ENCODE peak calls at places on chromosomes 1 and 21, in five cellular contexts. F, C, X, W and R are unnamed samples.

GRCh38 chr21:14383596-14384210 is 757 bp upstream of the HSPA13 start:
- DNase-seq in C (no peak), W (no peak), X (peak), F (no peak), R (no peak)

GRCh38 chr1:17168480-17168878 is 36.4 kb upstream of the PADI1 start:
- DNase-seq in C (no peak), F (no peak), W (peak), X (peak), R (peak)

GRCh38 chr1:185408675-185409270 is 91.7 kb upstream of the IVNS1ABP start:
- DNase-seq in F (no peak), C (no peak), X (peak), W (no peak), R (no peak)

GRCh38 chr1:100794719-100795645 is 75.4 kb downstream of the VCAM1 start:
- DNase-seq in X (no peak), C (no peak), F (no peak), W (no peak), R (peak)

GRCh38 chr1:147833231-147833840 is 69.3 kb upstream of the GJA8 start:
- DNase-seq in W (no peak), C (no peak), X (no peak), F (no peak), R (peak)

GRCh38 chr1:180778782-180779398 is 133.8 kb upstream of the KIAA1614 start:
- DNase-seq in F (peak), W (no peak), X (no peak), C (no peak), R (peak)

GRCh38 chr1:184383772-184384323 is 3.0 kb upstream of the C1orf21 start:
- DNase-seq in F (no peak), W (no peak), C (no peak), X (no peak), R (no peak)

GRCh38 chr1:101240041-101240430 is 3.2 kb downstream of the S1PR1 start:
- DNase-seq in F (no peak), C (peak), W (no peak), X (no peak), R (no peak)

GRCh38 chr1:183810172-183810571 is 5.3 kb downstream of the RGL1 start:
- DNase-seq in W (no peak), C (no peak), X (peak), F (no peak), R (no peak)

GRCh38 chr1:158898722-158899121 is 32.6 kb upstream of the PYHIN1 start:
- DNase-seq in F (no peak), W (no peak), X (no peak), C (no peak), R (no peak)

GRCh38 chr1:98429851-98430496 is 231.5 kb upstream of the SNX7 start:
- DNase-seq in F (no peak), C (no peak), X (no peak), W (no peak), R (no peak)

GRCh38 chr1:152458384-152459185 is 44.5 kb upstream of the CRNN start:
- DNase-seq in F (peak), X (peak), C (peak), W (no peak), R (peak)

GRCh38 chr1:181345146-181345545 is 138.2 kb upstream of the CACNA1E start:
- DNase-seq in C (no peak), W (no peak), X (no peak), F (no peak), R (no peak)

GRCh38 chr1:3891329-3891867 is 8.7 kb downstream of the C1orf174 start:
- DNase-seq in W (no peak), X (no peak), C (peak), F (no peak), R (no peak)

GRCh38 chr21:35853321-35853922 is 206.9 kb downstream of the SETD4 start:
- DNase-seq in X (peak), C (no peak), W (no peak), F (no peak), R (no peak)

GRCh38 chr1:116569776-116570357 is 959 bp downstream of the CD58 start:
- DNase-seq in C (peak), W (no peak), F (no peak), X (no peak), R (peak)

GRCh38 chr1:174153085-174153824 is 6.1 kb upstream of the RABGAP1L start:
- DNase-seq in F (no peak), X (peak), C (no peak), W (no peak), R (peak)

GRCh38 chr21:42722153-42722552 is 68.7 kb downstream of the PDE9A start:
- DNase-seq in F (no peak), W (no peak), C (no peak), X (no peak), R (no peak)

GRCh38 chr1:195933816-195934215 is 674.4 kb downstream of the KCNT2 start:
- DNase-seq in F (no peak), W (no peak), X (no peak), C (no peak), R (no peak)

GRCh38 chr1:101833312-101833711 is 163.4 kb downstream of the OLFM3 start:
- DNase-seq in X (no peak), W (no peak), F (no peak), C (no peak), R (no peak)

GRCh38 chr1:247390116-247390791 is 25.7 kb upstream of the NLRP3 start:
- DNase-seq in F (peak), X (peak), W (no peak), C (peak), R (peak)

GRCh38 chr1:243288062-243288461 is 32.2 kb downstream of the SDCCAG8 start:
- DNase-seq in X (no peak), F (no peak), C (no peak), W (no peak), R (no peak)

GRCh38 chr1:23040509-23040908 is 21.2 kb downstream of the KDM1A start:
- DNase-seq in W (no peak), C (no peak), F (no peak), X (no peak), R (no peak)

GRCh38 chr1:99963041-99963795 is 6.6 kb upstream of the SLC35A3 start:
- DNase-seq in F (no peak), C (no peak), W (no peak), X (peak), R (peak)

GRCh38 chr21:36889401-36889800 is 77.1 kb downstream of the HLCS start:
- DNase-seq in W (no peak), F (no peak), C (no peak), X (no peak), R (no peak)

GRCh38 chr1:32876341-32877210 is 5.9 kb upstream of the FNDC5 start:
- DNase-seq in W (no peak), C (peak), F (peak), X (peak), R (peak)

GRCh38 chr1:234666761-234667160 is 56.8 kb upstream of the IRF2BP2 start:
- DNase-seq in W (no peak), F (no peak), C (no peak), X (no peak), R (no peak)

GRCh38 chr1:209354840-209355165 is 228.7 kb upstream of the CAMK1G start:
- DNase-seq in X (no peak), C (no peak), W (no peak), F (no peak), R (peak)

GRCh38 chr1:53593758-53594380 is 134.7 kb downstream of the DMRTB1 start:
- DNase-seq in X (no peak), W (no peak), F (peak), C (peak), R (no peak)
- TF ChIP-seq CTCF in X (peak), W (no peak), F (peak), C (no peak), R (no peak)

DNA sequence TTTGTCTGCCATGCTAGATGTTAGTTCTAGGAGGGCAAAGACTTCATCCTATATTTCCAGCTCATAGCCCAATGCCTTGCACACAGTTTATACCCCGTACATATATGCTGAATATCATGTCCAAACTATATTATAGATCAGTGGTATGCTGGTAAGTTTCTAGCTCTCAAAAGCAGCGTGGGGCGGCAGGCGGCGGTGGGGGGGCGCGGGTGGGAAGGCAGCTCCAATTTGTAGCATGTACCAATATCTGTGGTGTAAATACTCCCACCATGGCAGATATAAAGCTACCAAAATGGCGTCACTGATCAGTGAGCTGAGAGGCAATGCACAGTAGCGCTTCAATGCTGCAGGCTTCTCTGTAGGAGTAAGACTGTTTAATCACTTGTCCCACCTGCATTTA is 77.1 kb downstream of the PATJ start:
- DNase-seq in C (no peak), F (no peak), X (no peak), W (no peak), R (no peak)
- TF ChIP-seq CTCF in C (no peak), F (no peak), X (no peak), W (no peak), R (no peak)

GRCh38 chr21:30831194-30831765 is 1.7 kb upstream of the KRTAP7-1 start:
- DNase-seq in F (peak), X (no peak), W (no peak), C (no peak), R (peak)
- TF ChIP-seq CTCF in F (peak), X (peak), W (peak), C (peak), R (peak)

GRCh38 chr1:225911207-225912130 is 12.6 kb downstream of the PYCR2 start:
- DNase-seq in W (no peak), C (peak), X (peak), F (peak), R (no peak)
- TF ChIP-seq CTCF in W (peak), C (peak), X (peak), F (peak), R (no peak)

DNA sequence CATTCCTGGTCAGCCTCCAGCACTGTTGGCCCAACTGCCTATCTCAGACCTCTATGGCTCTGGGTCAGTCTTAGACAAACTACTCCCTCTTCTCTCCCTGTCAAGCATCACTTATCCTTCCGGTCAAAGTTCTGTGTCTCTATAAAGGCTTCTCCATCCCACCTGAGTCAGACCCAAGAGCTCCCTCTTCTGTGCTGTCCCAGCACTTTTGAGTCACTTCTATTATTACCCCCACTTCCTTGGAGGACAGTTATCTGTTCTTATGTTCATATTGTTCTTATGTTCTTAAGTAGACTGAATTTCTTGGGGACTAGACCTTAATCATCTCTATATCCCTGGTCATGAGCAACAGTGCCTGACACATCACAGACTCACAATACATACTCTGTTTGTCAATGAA is 29.2 kb upstream of the IL10 start:
- DNase-seq in W (no peak), C (no peak), F (no peak), X (no peak), R (no peak)
- TF ChIP-seq CTCF in W (no peak), C (no peak), F (no peak), X (no peak), R (no peak)

GRCh38 chr1:84300501-84300900 is 1.0 kb upstream of the SAMD13 start:
- DNase-seq in C (no peak), W (no peak), F (no peak), X (no peak), R (no peak)

GRCh38 chr1:84299536-84300260 is 1.8 kb upstream of the SAMD13 start:
- DNase-seq in W (no peak), X (no peak), F (peak), C (no peak), R (peak)

GRCh38 chr1:84298336-84298687 is 3.2 kb upstream of the SAMD13 start:
- DNase-seq in F (peak), C (peak), X (no peak), W (no peak), R (peak)

GRCh38 chr1:84297546-84298244 is 3.8 kb upstream of the SAMD13 start:
- DNase-seq in C (no peak), W (no peak), F (no peak), X (no peak), R (no peak)

DNA sequence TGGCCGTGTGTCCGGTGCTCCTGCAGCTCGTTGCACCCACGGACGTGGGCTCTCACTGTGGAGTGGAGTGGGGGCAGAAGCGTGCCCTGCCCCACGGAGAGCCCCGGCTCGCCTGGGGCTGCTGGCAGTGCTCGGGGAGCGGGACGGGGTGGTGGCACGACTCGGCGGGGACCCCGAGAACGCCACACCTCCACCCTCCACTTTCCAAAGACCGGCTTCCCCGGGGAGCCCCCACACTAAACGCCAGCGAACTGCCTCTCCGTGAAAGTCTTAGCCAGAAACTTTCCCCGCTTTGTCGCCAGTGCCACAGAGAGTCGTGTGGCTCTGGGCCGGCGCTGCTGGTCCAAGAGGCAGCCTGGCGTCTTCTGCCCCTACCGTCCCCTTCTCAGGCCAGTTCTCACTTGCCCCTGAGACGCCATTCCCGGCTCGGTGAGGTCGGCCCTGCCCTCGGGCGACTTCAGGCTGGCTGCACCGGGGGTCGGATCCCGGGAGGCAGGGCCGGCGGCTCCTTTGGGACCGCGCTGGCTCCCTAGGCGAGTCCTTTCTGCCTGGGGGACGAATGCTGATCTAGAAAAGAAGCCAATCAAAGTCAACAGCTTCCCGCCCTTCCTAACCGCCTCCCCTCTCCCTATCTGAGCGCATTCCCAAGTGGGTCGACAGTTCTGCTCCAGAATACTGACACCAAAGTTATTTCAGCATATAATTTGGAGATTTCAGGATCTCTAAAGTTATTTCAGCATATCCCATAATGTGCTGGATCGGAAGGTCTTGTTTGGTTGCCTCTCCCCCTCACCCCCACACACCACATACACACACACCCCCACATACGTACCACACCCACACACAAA is 2.6 kb upstream of the SAMD13 start:
- DNase-seq in X (no peak), C (peak), W (no peak), F (peak), R (peak)
- TF ChIP-seq CTCF in X (no peak), C (no peak), W (no peak), F (no peak), R (no peak)

GRCh38 chr1:44775078-44775929 is at the start of gene RPS8:
- DNase-seq in W (peak), F (peak), X (peak), C (peak), R (peak)
- TF ChIP-seq CTCF in W (no peak), F (no peak), X (no peak), C (no peak), R (no peak)

DNA sequence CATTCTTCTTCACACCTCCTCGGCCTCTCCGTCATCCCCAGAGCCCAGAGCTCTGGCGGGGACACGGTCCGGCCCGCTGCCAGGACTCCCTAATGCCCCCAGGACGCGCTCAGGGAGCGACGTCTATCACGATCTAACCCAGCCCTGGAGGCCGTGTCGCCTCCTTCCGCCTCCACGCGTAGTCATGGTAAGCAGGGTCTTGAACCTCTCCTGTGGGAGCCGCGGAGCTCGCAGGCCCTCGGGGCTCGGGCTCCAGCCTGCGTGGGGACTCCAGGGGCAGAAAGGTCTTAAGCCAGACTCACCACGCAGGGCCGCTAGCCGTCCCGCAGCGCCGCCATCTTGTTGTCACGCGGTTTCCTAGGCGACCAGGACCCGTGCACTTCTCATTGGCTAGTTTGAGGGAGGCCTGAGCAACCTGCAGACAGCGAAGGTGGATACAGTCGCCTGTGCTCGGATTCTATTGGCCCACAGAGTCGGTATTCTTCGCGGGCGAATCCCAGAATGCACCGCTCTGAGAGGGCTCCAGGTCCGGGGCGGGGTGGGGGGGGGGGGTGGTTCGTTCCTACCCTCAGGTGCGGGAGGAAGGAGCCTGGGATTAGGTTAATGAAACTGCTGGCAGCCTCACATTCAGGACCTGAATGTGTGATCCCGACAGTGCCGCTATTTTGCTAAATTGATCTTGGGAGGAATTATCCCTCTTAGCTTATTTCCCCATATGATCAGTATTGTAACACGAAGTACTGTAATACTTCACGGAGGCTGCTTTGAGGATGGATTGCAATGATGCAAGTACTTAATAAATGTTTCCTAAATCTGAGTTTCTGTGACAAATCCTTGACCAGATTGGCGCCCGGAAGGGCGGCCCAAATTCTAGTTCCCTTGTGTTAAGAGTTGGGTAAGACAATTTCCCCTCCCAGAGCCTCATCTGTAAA is at the start of gene UBXN11:
- DNase-seq in W (peak), X (peak), F (peak), C (peak), R (peak)
- TF ChIP-seq CTCF in W (no peak), X (no peak), F (no peak), C (no peak), R (no peak)

GRCh38 chr1:18926315-18927081 is 24.1 kb upstream of the ALDH4A1 start:
- DNase-seq in X (peak), W (no peak), C (peak), F (peak), R (peak)
- TF ChIP-seq CTCF in X (no peak), W (no peak), C (no peak), F (no peak), R (no peak)

GRCh38 chr1:159927887-159928431 is 2.7 kb upstream of the TAGLN2 start:
- DNase-seq in F (no peak), W (no peak), X (no peak), C (no peak), R (no peak)
- TF ChIP-seq CTCF in F (no peak), W (peak), X (no peak), C (no peak), R (no peak)